ENCODE peak calls at places on chromosomes 1 and 21, in six cellular contexts. S, T, C, Q, V and K are unnamed samples.

GRCh38 chr1:23825762-23826522 is 713 bp upstream of the HMGCL start:
- DNase-seq in S (no peak), C (no peak), T (no peak), Q (peak), V (no peak), K (no peak)

GRCh38 chr1:245864872-245865271 is 642.2 kb downstream of the SMYD3 start:
- DNase-seq in S (no peak), V (no peak), C (no peak), T (no peak), Q (no peak), K (no peak)

GRCh38 chr1:14737561-14738094 is 139.1 kb downstream of the KAZN start:
- DNase-seq in V (no peak), Q (no peak), C (peak), S (no peak), T (no peak), K (no peak)

GRCh38 chr1:178101266-178101630 is 7.3 kb downstream of the RASAL2 start:
- DNase-seq in C (no peak), T (no peak), Q (no peak), S (no peak), V (no peak), K (no peak)

GRCh38 chr1:28466226-28466778 is 39.5 kb upstream of the RCC1 start:
- DNase-seq in Q (no peak), T (no peak), C (no peak), S (no peak), V (no peak), K (no peak)

GRCh38 chr1:234875328-234875952 is 253.2 kb downstream of the TOMM20 start:
- DNase-seq in C (no peak), Q (no peak), V (no peak), S (no peak), T (no peak), K (no peak)

GRCh38 chr1:193406901-193407300 is 220.5 kb upstream of the B3GALT2 start:
- DNase-seq in S (peak), V (no peak), T (peak), C (peak), Q (peak), K (no peak)

GRCh38 chr1:218421531-218421930 is 76.4 kb downstream of the TGFB2 start:
- DNase-seq in S (no peak), V (no peak), C (no peak), T (no peak), Q (no peak), K (no peak)

GRCh38 chr1:86788300-86789206 is 84.2 kb downstream of the SH3GLB1 start:
- DNase-seq in T (no peak), Q (no peak), S (no peak), V (no peak), C (no peak), K (no peak)

GRCh38 chr1:160168609-160169369 is 17.4 kb downstream of the ATP1A4 start:
- DNase-seq in Q (no peak), S (no peak), T (no peak), C (no peak), V (no peak), K (no peak)

GRCh38 chr1:55287732-55288131 is 72.6 kb upstream of the USP24 start:
- DNase-seq in S (no peak), Q (no peak), C (no peak), V (no peak), T (no peak), K (no peak)

GRCh38 chr21:42049578-42050430 is 21.3 kb upstream of the UMODL1 start:
- DNase-seq in S (no peak), Q (no peak), T (no peak), C (no peak), V (no peak), K (no peak)

GRCh38 chr1:81414417-81415087 is 386.2 kb upstream of the ADGRL2 start:
- DNase-seq in T (no peak), S (peak), C (peak), Q (peak), V (peak), K (no peak)

GRCh38 chr1:234722904-234723588 is 113.1 kb upstream of the IRF2BP2 start:
- DNase-seq in C (peak), T (no peak), S (peak), Q (peak), V (peak), K (no peak)

GRCh38 chr1:172950528-172950927 is 100.2 kb downstream of the TNFSF18 start:
- DNase-seq in S (no peak), V (no peak), Q (no peak), T (no peak), C (no peak), K (no peak)

GRCh38 chr1:58155418-58156123 is 391.0 kb downstream of the OMA1 start:
- DNase-seq in C (no peak), Q (peak), S (no peak), T (no peak), V (no peak), K (no peak)

GRCh38 chr1:76950306-76950705 is 83.0 kb downstream of the ST6GALNAC5 start:
- DNase-seq in Q (no peak), V (no peak), T (no peak), C (no peak), S (no peak), K (no peak)

GRCh38 chr1:203888807-203889251 is 27.4 kb downstream of the SNRPE start:
- DNase-seq in C (no peak), Q (no peak), S (peak), T (no peak), V (no peak), K (no peak)

GRCh38 chr1:89523597-89524368 is 846 bp upstream of the LRRC8B start:
- DNase-seq in S (no peak), T (no peak), C (no peak), Q (no peak), V (peak), K (no peak)

GRCh38 chr1:119914071-119914470 is 17.8 kb upstream of the ADAM30 start:
- DNase-seq in T (no peak), C (no peak), V (no peak), S (no peak), Q (no peak), K (no peak)